ENCODE peak calls at places on chromosome 17, in six cellular contexts. F is memory B cell; Y is neural crest cell; E is activated CD8-positive, alpha-beta memory T cell treated with anti-CD3 and anti-CD28 coated beads for 24 hours; W is nucleus accumbens; D is iris pigment epithelial cell. C is an unnamed sample.

GRCh38 chr17:60154616-60155426 is 5.0 kb downstream of the CA4 start:
- DNase-seq in F (no peak), Y (no peak), E (no peak), W (no peak), D (peak; percentile 62), C (no peak)

GRCh38 chr17:1344521-1344920 is 55.5 kb downstream of the YWHAE start:
- DNase-seq in F (no peak), Y (no peak), E (no peak), W (no peak), D (no peak), C (no peak)

GRCh38 chr17:4901108-4901647 is 1.7 kb downstream of the CHRNE start:
- DNase-seq in F (no peak), Y (no peak), E (peak; percentile 66), W (no peak), D (no peak), C (no peak)

GRCh38 chr17:77167472-77168306 is 26.9 kb downstream of the SEC14L1 start:
- DNase-seq in F (no peak), Y (no peak), E (no peak), W (no peak), D (no peak), C (no peak)

GRCh38 chr17:50686494-50687199 is 21.1 kb downstream of the ANKRD40 start:
- DNase-seq in F (no peak), Y (no peak), E (no peak), W (no peak), D (peak; percentile 62), C (no peak)

GRCh38 chr17:82249896-82250581 is 21.2 kb downstream of the SLC16A3 start:
- DNase-seq in F (no peak), Y (no peak), E (no peak), W (no peak), D (no peak), C (no peak)

GRCh38 chr17:7440823-7441174 is 1.5 kb downstream of the FGF11 start:
- DNase-seq in F (no peak), Y (peak; percentile 47), E (peak; percentile 62), W (no peak), D (peak; percentile 71), C (no peak)

GRCh38 chr17:77211681-77212080 is 70.9 kb downstream of the SEC14L1 start:
- DNase-seq in F (no peak), Y (no peak), E (no peak), W (no peak), D (no peak), C (no peak)

GRCh38 chr17:30950669-30951399 is 20.0 kb upstream of the RNF135 start:
- DNase-seq in F (no peak), Y (no peak), E (no peak), W (no peak), D (peak; percentile 91), C (no peak)

GRCh38 chr17:37672545-37673078 is 29.4 kb upstream of the DDX52 start:
- DNase-seq in F (no peak), Y (no peak), E (no peak), W (no peak), D (peak; percentile 9), C (no peak)

GRCh38 chr17:17151962-17152361 is 54.2 kb downstream of the PLD6 start:
- DNase-seq in F (no peak), Y (no peak), E (no peak), W (peak; percentile 80), D (peak; percentile 94), C (no peak)

GRCh38 chr17:17779015-17779611 is 57.7 kb downstream of the SREBF1 start:
- DNase-seq in F (no peak), Y (no peak), E (no peak), W (no peak), D (no peak), C (no peak)

GRCh38 chr17:17849863-17850373 is 13.1 kb upstream of the SREBF1 start:
- DNase-seq in F (no peak), Y (peak; percentile 31), E (peak; percentile 81), W (peak; percentile 45), D (peak; percentile 77), C (peak; percentile 32)

C was measured in GM12878.